ENCODE peak calls at places on chromosomes 1 and 21, in eight cellular contexts. U is BJ, L is breast epithelium, T is upper lobe of left lung, G is kidney epithelial cell, Q is OCI-LY7, J is right atrium auricular region, K is mucosa of descending colon. B is an unnamed sample.

GRCh38 chr1:8733463-8733862 is 84.0 kb downstream of the RERE start:
- DNase-seq in K (no peak), Q (no peak), L (no peak), T (no peak), J (no peak), U (no peak), G (no peak), B (no peak)

GRCh38 chr1:28509705-28510349 is 4.0 kb downstream of the RCC1 start:
- DNase-seq in L (no peak), G (no peak), Q (peak; percentile 30), T (no peak), U (no peak), J (no peak), K (no peak), B (no peak)

GRCh38 chr1:64469977-64470669 is at the start of gene CACHD1:
- DNase-seq in Q (no peak), G (peak; percentile 55), J (peak; percentile 86), K (peak; percentile 71), U (peak; percentile 19), T (peak; percentile 94), L (peak; percentile 70), B (peak; percentile 56)

GRCh38 chr1:183417691-183418491 is at the start of gene NMNAT2:
- DNase-seq in Q (no peak), K (no peak), G (no peak), T (peak; percentile 66), U (no peak), J (no peak), L (no peak), B (no peak)

GRCh38 chr1:6614019-6614952 is 755 bp downstream of the PHF13 start:
- DNase-seq in L (no peak), K (peak; percentile 68), G (no peak), U (no peak), T (peak; percentile 93), Q (peak; percentile 41), J (no peak), B (peak; percentile 54)

GRCh38 chr1:30664103-30664755 is 59.2 kb downstream of the MATN1 start:
- DNase-seq in Q (no peak), T (no peak), L (no peak), J (no peak), G (no peak), K (no peak), U (no peak), B (no peak)

GRCh38 chr1:21280011-21280471 is 10.2 kb downstream of the ECE1 start:
- DNase-seq in Q (no peak), G (no peak), K (peak; percentile 52), U (no peak), J (no peak), T (no peak), L (no peak), B (no peak)

GRCh38 chr1:47440052-47440848 is 2.4 kb downstream of the FOXD2 start:
- DNase-seq in U (no peak), T (no peak), L (no peak), Q (no peak), K (no peak), J (no peak), G (no peak), B (no peak)

GRCh38 chr1:151401125-151401788 is 1.9 kb downstream of the PSMB4 start:
- DNase-seq in U (no peak), J (no peak), G (no peak), Q (no peak), L (no peak), T (no peak), K (no peak), B (no peak)

GRCh38 chr1:58785424-58786058 is 1.7 kb upstream of the JUN start:
- DNase-seq in J (no peak), G (peak; percentile 81), L (peak; percentile 81), K (peak; percentile 65), T (peak; percentile 65), U (no peak), Q (peak; percentile 20), B (peak; percentile 26)

GRCh38 chr1:154994269-154994977 is 1.0 kb downstream of the LENEP start:
- DNase-seq in G (no peak), T (no peak), K (no peak), U (no peak), J (no peak), L (no peak), Q (peak; percentile 42), B (no peak)

GRCh38 chr1:2405588-2406295 is 6.6 kb downstream of the PEX10 start:
- DNase-seq in Q (no peak), T (no peak), K (no peak), G (no peak), J (no peak), U (no peak), L (no peak), B (no peak)

GRCh38 chr1:84122780-84123382 is 21.2 kb upstream of the PRKACB start:
- DNase-seq in K (peak; percentile 89), T (no peak), G (no peak), Q (peak; percentile 60), L (no peak), U (no peak), J (no peak), B (no peak)

DNA sequence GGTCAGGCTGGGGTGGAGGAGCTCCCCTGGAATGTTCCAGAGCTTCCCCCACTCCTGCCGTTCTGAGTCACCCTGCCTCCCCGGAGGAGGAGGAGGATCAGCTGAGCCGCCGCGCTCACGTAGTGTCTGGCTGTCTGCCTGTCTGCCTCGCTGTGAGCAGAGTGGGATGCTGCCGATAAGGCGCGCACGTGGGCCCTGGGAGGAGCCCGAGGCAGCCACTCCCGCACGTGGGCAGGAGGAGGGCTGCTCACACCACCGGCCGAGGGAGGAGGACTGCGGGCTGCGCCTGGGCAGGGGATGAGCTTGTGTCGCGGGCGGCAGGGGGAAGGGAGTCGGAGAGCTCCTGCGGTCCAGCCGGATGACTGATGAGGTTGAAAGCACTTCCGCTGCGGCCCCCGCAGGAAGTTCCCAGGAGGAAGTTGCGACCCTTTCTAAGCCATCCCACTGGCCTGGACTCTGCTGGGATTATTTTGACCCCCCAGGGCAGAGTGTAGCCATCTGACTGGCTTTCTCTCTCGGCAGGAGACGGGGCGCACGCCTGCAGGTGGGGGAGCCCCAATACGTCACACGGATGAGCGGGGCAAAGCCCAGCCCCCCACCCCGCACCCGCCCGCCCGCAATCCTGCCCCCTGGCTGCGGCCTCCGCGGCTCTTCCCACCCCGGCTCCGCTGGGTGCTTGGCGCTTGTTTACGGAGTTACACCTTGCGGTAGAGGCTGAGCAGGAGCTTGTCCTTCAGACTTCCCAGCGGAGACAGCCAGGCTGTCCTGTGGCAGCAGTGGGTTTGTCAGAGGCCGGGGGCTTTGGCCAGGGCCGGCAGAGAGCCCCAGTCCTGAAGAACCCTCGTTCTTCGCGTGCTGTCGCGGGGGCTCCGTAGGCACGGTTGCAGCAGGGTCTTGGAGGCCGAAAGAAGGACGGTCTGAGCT is 9.8 kb downstream of the PDXK start:
- DNase-seq in G (peak; percentile 95), L (peak; percentile 92), Q (peak; percentile 50), K (peak; percentile 80), T (peak; percentile 96), U (peak; percentile 95), J (peak; percentile 97), B (peak; percentile 89)
- TF ChIP-seq CTCF in G (peak; percentile 51), L (no peak), Q (peak; percentile 14), K (no peak), T (peak; percentile 8), U (peak; percentile 46), J (peak; percentile 81), B (peak; percentile 56)

DNA sequence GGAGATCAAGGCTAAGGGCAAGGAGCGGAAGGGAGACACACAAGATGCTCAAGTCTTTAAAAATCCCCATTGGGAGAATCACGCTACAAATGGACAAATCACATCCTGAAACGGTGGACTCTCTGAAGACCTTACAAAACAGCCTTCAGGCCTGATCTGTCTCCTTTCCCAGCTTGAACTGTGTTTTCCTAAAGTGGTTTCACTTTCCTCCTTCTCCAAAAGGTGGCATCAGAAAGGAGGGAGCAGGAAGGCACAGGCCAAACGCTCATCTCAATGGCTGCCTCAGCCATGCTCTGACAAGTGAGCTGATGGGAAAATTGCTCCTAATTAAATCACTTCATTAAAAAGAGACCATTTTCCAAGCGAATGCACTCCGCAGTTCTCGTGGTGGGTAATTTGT is 47.7 kb downstream of the UTP25 start:
- DNase-seq in G (no peak), L (no peak), T (no peak), U (no peak), Q (no peak), K (peak; percentile 4), J (no peak), B (no peak)
- TF ChIP-seq CTCF in G (peak; percentile 63), L (no peak), T (no peak), U (peak; percentile 69), Q (no peak), K (no peak), J (no peak), B (no peak)

GRCh38 chr1:230083053-230083452 is 16.0 kb downstream of the GALNT2 start:
- DNase-seq in T (no peak), L (no peak), U (no peak), Q (no peak), J (no peak), G (no peak), K (no peak), B (no peak)

GRCh38 chr1:230086152-230086551 is 19.1 kb downstream of the GALNT2 start:
- DNase-seq in U (no peak), K (no peak), J (no peak), Q (no peak), G (no peak), L (no peak), T (no peak), B (no peak)

GRCh38 chr1:230085178-230085515 is 18.1 kb downstream of the GALNT2 start:
- DNase-seq in T (no peak), U (no peak), K (no peak), J (no peak), Q (no peak), L (no peak), G (no peak), B (no peak)

GRCh38 chr1:230083746-230084407 is 16.8 kb downstream of the GALNT2 start:
- DNase-seq in L (no peak), K (no peak), G (no peak), J (no peak), Q (no peak), T (no peak), U (no peak), B (no peak)

DNA sequence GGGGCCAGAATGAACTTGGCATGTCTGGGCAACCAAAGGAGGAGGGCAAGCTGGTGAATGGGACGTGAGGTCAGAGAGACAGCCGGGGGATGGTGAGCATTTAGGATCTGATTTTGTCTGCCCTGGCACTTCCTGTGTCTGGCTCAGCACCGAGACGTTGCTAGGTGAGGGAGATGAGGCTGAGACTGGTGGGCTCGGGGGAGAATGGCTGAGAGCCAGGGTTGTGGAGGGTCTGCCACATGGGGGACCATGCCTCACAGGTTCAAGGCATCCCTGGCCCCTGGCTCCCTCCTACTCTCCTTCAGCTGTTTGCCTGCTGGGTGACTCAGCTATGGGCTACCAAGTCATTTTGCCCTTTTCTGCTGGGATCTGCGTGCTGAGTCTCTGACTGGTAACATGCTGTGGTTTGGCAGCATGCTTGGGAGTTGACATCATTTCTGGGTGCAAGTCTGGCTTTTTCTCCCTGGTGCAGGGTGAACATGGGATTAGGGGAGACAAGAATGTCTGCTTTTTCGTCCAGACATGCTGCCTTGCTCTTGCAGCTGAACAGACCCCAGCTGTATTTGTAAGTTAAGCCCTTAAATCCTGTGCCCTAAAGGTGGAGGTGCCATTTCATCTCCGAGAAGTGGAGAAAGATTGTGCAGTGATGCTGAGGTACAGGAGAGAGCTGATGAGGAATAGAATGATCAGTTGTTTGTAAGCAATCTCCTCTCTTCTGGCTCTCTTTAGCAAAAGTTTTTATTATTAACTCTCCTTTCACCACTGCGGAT is 17.6 kb downstream of the GALNT2 start:
- DNase-seq in T (no peak), L (peak; percentile 70), J (peak; percentile 84), G (peak; percentile 98), U (peak; percentile 88), K (no peak), Q (no peak), B (peak; percentile 45)
- TF ChIP-seq CTCF in T (no peak), L (no peak), J (no peak), G (no peak), U (no peak), K (no peak), Q (no peak), B (no peak)

GRCh38 chr21:16070207-16070651 is 340.4 kb downstream of the USP25 start:
- DNase-seq in T (no peak), L (no peak), G (no peak), K (no peak), Q (no peak), J (no peak), U (no peak), B (no peak)
- TF ChIP-seq CTCF in T (no peak), L (no peak), G (no peak), K (no peak), Q (no peak), J (no peak), U (peak; percentile 33), B (no peak)

B was measured in mesothelial cell of epicardium.